ENCODE peak calls at places on chromosomes 11 and 22, in nine cellular contexts. I is IMR-90; N is stimulated activated CD8-positive, alpha-beta memory T cell treated with anti-CD3 and anti-CD28 coated beads, Interleukin-2, amount 100 ng/mL, for 48 hours; V is GM23248; B is left ventricle myocardium superior; E is pancreas; L is adrenal gland; A is hepatic stellate cell; O is activated effector memory CD4-positive, alpha-beta T cell treated with Interleukin-2 at 50 U/mL for 16 hours. T is an unnamed sample.

GRCh38 chr11:73321342-73322110 is 13.4 kb downstream of the ARHGEF17 start:
- DNase-seq in I (peak; percentile 84), N (no peak), V (peak; percentile 61), B (peak; percentile 85), E (peak; percentile 58), L (peak; percentile 47), A (no peak), O (no peak), T (no peak)

GRCh38 chr11:117691206-117691490 is 105.9 kb downstream of the DSCAML1 start:
- DNase-seq in I (no peak), N (no peak), V (no peak), B (no peak), E (no peak), L (no peak), A (no peak), O (no peak), T (no peak)

GRCh38 chr11:115759622-115760527 is 255.7 kb upstream of the CADM1 start:
- DNase-seq in I (no peak), N (no peak), V (peak; percentile 30), B (peak; percentile 60), E (peak; percentile 28), L (peak; percentile 31), A (no peak), O (no peak), T (no peak)

GRCh38 chr11:6321961-6322362 is 1.7 kb upstream of the CAVIN3 start:
- DNase-seq in I (peak; percentile 82), N (no peak), V (peak; percentile 83), B (no peak), E (no peak), L (no peak), A (peak; percentile 22), O (no peak), T (no peak)

GRCh38 chr11:1382831-1383607 is 6.7 kb upstream of the BRSK2 start:
- DNase-seq in I (peak; percentile 79), N (peak; percentile 74), V (peak; percentile 94), B (peak; percentile 85), E (peak; percentile 85), L (peak; percentile 86), A (peak; percentile 82), O (peak; percentile 65), T (peak; percentile 68)

GRCh38 chr11:17595526-17596309 is 48.7 kb downstream of the OTOG start:
- DNase-seq in I (no peak), N (no peak), V (no peak), B (no peak), E (no peak), L (peak; percentile 4), A (no peak), O (no peak), T (no peak)

GRCh38 chr11:18172686-18173085 is at the start of gene MRGPRX4:
- DNase-seq in I (no peak), N (no peak), V (no peak), B (no peak), E (no peak), L (no peak), A (no peak), O (no peak), T (no peak)

GRCh38 chr11:7527029-7527428 is 13.2 kb downstream of the PPFIBP2 start:
- DNase-seq in I (no peak), N (no peak), V (no peak), B (no peak), E (no peak), L (no peak), A (no peak), O (peak; percentile 38), T (no peak)

GRCh38 chr22:44957267-44957905 is 52.4 kb downstream of the PHF21B start:
- DNase-seq in I (peak; percentile 6), N (no peak), V (peak; percentile 22), B (no peak), E (no peak), L (no peak), A (no peak), O (no peak), T (no peak)

GRCh38 chr11:62601114-62601363 is 626 bp downstream of the MTA2 start:
- DNase-seq in I (no peak), N (peak; percentile 32), V (peak; percentile 55), B (peak; percentile 75), E (no peak), L (no peak), A (peak; percentile 52), O (peak; percentile 34), T (no peak)

GRCh38 chr11:115054541-115055538 is 376.5 kb downstream of the NXPE2 start:
- DNase-seq in I (peak; percentile 3), N (no peak), V (peak; percentile 1), B (peak; percentile 69), E (no peak), L (no peak), A (no peak), O (no peak), T (no peak)

GRCh38 chr22:47304854-47305253 is 542.4 kb downstream of the TBC1D22A start:
- DNase-seq in I (no peak), N (no peak), V (no peak), B (no peak), E (no peak), L (no peak), A (no peak), O (no peak), T (no peak)

GRCh38 chr11:33329705-33330329 is 72.6 kb downstream of the HIPK3 start:
- DNase-seq in I (peak; percentile 72), N (no peak), V (peak; percentile 75), B (no peak), E (no peak), L (peak; percentile 57), A (peak; percentile 42), O (peak; percentile 11), T (no peak)